ENCODE peak calls at places on chromosomes 1 and 21, in four cellular contexts. One of them, this sample, is unnamed.

GRCh38 chr1:56286956-56287355 is 292.4 kb downstream of the PLPP3 start:
- DNase-seq in substantia nigra: no peak
- DNase-seq in fibroblast of lung: no peak
- DNase-seq in A673: no peak
- DNase-seq in this sample: no peak

GRCh38 chr1:181062800-181063428 is 25.6 kb upstream of the IER5 start:
- DNase-seq in substantia nigra: no peak
- DNase-seq in fibroblast of lung: no peak
- DNase-seq in A673: peak
- DNase-seq in this sample: no peak

GRCh38 chr1:101308001-101308659 is 71.3 kb downstream of the S1PR1 start:
- DNase-seq in substantia nigra: no peak
- DNase-seq in fibroblast of lung: no peak
- DNase-seq in A673: no peak
- DNase-seq in this sample: no peak

GRCh38 chr1:31583082-31583994 is 7.0 kb downstream of the TINAGL1 start:
- DNase-seq in substantia nigra: no peak
- DNase-seq in fibroblast of lung: no peak
- DNase-seq in A673: no peak
- DNase-seq in this sample: no peak

GRCh38 chr1:193311226-193311948 is 125.0 kb upstream of the B3GALT2 start:
- DNase-seq in substantia nigra: no peak
- DNase-seq in fibroblast of lung: no peak
- DNase-seq in A673: no peak
- DNase-seq in this sample: no peak

GRCh38 chr1:172298146-172298545 is 122.3 kb upstream of the C1orf105 start:
- DNase-seq in substantia nigra: no peak
- DNase-seq in fibroblast of lung: peak
- DNase-seq in A673: no peak
- DNase-seq in this sample: no peak

GRCh38 chr1:109909531-109909930 is 1.1 kb upstream of the CSF1 start:
- DNase-seq in substantia nigra: no peak
- DNase-seq in fibroblast of lung: no peak
- DNase-seq in A673: no peak
- DNase-seq in this sample: no peak

GRCh38 chr1:108570128-108570527 is 10.2 kb downstream of the EEIG2 start:
- DNase-seq in substantia nigra: no peak
- DNase-seq in fibroblast of lung: no peak
- DNase-seq in A673: peak
- DNase-seq in this sample: no peak

GRCh38 chr1:245829194-245829593 is 674.4 kb downstream of the KIF26B start:
- DNase-seq in substantia nigra: no peak
- DNase-seq in fibroblast of lung: no peak
- DNase-seq in A673: no peak
- DNase-seq in this sample: no peak

GRCh38 chr21:42580076-42580792 is 66.6 kb downstream of the SLC37A1 start:
- DNase-seq in substantia nigra: no peak
- DNase-seq in fibroblast of lung: no peak
- DNase-seq in A673: no peak
- DNase-seq in this sample: no peak

GRCh38 chr1:225441314-225442119 is 13.7 kb upstream of the LBR start:
- DNase-seq in substantia nigra: no peak
- DNase-seq in fibroblast of lung: no peak
- DNase-seq in A673: no peak
- DNase-seq in this sample: peak

GRCh38 chr1:56545711-56546110 is 33.7 kb downstream of the PLPP3 start:
- DNase-seq in substantia nigra: no peak
- DNase-seq in fibroblast of lung: no peak
- DNase-seq in A673: no peak
- DNase-seq in this sample: no peak

GRCh38 chr1:166944186-166944967 is 31.0 kb downstream of the ILDR2 start:
- DNase-seq in substantia nigra: no peak
- DNase-seq in fibroblast of lung: peak
- DNase-seq in A673: no peak
- DNase-seq in this sample: no peak

GRCh38 chr1:31387612-31388011 is 14.7 kb upstream of the FABP3 start:
- DNase-seq in substantia nigra: no peak
- DNase-seq in fibroblast of lung: no peak
- DNase-seq in A673: no peak
- DNase-seq in this sample: no peak

GRCh38 chr21:14070049-14070893 is 140.5 kb downstream of the LIPI start:
- DNase-seq in substantia nigra: no peak
- DNase-seq in fibroblast of lung: no peak
- DNase-seq in A673: peak
- DNase-seq in this sample: no peak

GRCh38 chr21:46556802-46557201 is 48.1 kb downstream of the S100B start:
- DNase-seq in substantia nigra: no peak
- DNase-seq in fibroblast of lung: no peak
- DNase-seq in A673: no peak
- DNase-seq in this sample: no peak

GRCh38 chr1:103256490-103256889 is 148.2 kb upstream of the COL11A1 start:
- DNase-seq in substantia nigra: no peak
- DNase-seq in fibroblast of lung: peak
- DNase-seq in A673: no peak
- DNase-seq in this sample: no peak

GRCh38 chr1:53396563-53397268 is 62.5 kb upstream of the DMRTB1 start:
- DNase-seq in substantia nigra: no peak
- DNase-seq in fibroblast of lung: no peak
- DNase-seq in A673: no peak
- DNase-seq in this sample: no peak

GRCh38 chr1:37767488-37767887 is 2.6 kb upstream of the EPHA10 start:
- DNase-seq in substantia nigra: no peak
- DNase-seq in fibroblast of lung: no peak
- DNase-seq in A673: no peak
- DNase-seq in this sample: no peak

GRCh38 chr1:212224102-212224501 is 61.1 kb upstream of the PPP2R5A start:
- DNase-seq in substantia nigra: no peak
- DNase-seq in fibroblast of lung: no peak
- DNase-seq in A673: no peak
- DNase-seq in this sample: no peak

GRCh38 chr1:212228076-212228475 is 57.1 kb upstream of the PPP2R5A start:
- DNase-seq in substantia nigra: no peak
- DNase-seq in fibroblast of lung: no peak
- DNase-seq in A673: no peak
- DNase-seq in this sample: no peak

GRCh38 chr1:212226467-212226866 is 58.7 kb upstream of the PPP2R5A start:
- DNase-seq in substantia nigra: no peak
- DNase-seq in fibroblast of lung: no peak
- DNase-seq in A673: no peak
- DNase-seq in this sample: no peak

GRCh38 chr1:212225416-212225815 is 59.8 kb upstream of the PPP2R5A start:
- DNase-seq in substantia nigra: no peak
- DNase-seq in fibroblast of lung: no peak
- DNase-seq in A673: no peak
- DNase-seq in this sample: no peak

GRCh38 chr1:212225871-212226302 is 59.3 kb upstream of the PPP2R5A start:
- DNase-seq in substantia nigra: no peak
- DNase-seq in fibroblast of lung: no peak
- DNase-seq in A673: no peak
- DNase-seq in this sample: no peak
- H3K27ac ChIP-seq in substantia nigra: no peak
- H3K27ac ChIP-seq in fibroblast of lung: no peak
- H3K27ac ChIP-seq in A673: no peak
- H3K27ac ChIP-seq in this sample: no peak

GRCh38 chr1:228158151-228158571 is 7.4 kb upstream of the IBA57 start:
- DNase-seq in substantia nigra: no peak
- DNase-seq in fibroblast of lung: no peak
- DNase-seq in A673: no peak
- DNase-seq in this sample: no peak

GRCh38 chr1:228155596-228156517 is 6.1 kb downstream of the GJC2 start:
- DNase-seq in substantia nigra: no peak
- DNase-seq in fibroblast of lung: no peak
- DNase-seq in A673: no peak
- DNase-seq in this sample: no peak

GRCh38 chr1:228157381-228158126 is 7.8 kb downstream of the GJC2 start:
- DNase-seq in substantia nigra: no peak
- DNase-seq in fibroblast of lung: no peak
- DNase-seq in A673: no peak
- DNase-seq in this sample: no peak

GRCh38 chr1:228156518-228156875 is 6.8 kb downstream of the GJC2 start:
- DNase-seq in substantia nigra: no peak
- DNase-seq in fibroblast of lung: no peak
- DNase-seq in A673: no peak
- DNase-seq in this sample: no peak

DNA sequence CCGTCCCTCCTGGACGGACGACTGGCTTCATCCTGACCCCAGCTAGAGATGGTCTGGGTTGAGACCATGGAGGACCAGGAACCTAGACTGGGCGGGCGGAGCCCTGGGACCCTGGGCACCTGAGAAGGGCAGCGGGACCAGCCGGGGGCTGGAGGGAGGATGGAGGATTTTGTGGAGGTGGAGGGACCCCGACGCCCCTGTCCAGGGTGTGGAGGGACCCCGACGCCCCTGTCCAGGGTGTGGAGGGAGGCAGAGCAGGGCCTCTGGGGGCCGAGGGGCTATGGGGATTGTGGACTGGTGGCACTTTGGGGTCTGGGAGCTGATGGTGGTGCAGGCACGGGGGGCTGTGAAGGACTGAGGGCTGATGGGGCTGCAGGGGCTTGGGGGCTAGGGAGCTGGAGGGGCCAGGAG is 7.2 kb downstream of the GJC2 start:
- DNase-seq in substantia nigra: no peak
- DNase-seq in fibroblast of lung: no peak
- DNase-seq in A673: no peak
- DNase-seq in this sample: no peak
- H3K27ac ChIP-seq in substantia nigra: no peak
- H3K27ac ChIP-seq in fibroblast of lung: no peak
- H3K27ac ChIP-seq in A673: no peak
- H3K27ac ChIP-seq in this sample: no peak

DNA sequence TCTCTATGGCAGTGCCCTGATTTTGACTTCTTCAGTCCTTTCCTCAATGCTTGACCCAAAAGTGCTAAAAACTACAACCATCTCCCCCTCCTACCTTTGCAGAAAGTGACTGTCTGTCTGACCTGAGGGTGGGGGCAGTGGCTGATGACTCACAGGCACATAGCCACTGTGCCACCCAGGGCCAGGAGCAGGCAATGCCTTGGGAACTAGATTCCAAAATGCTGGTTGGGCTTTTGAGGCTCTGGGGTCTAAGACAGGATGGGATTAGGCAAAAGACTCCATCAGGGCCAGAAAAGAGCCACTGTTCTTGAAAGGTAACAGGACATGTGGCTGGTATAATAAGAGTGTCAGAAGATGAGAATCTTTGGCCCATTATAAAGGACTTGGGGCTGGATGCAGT is 129.5 kb upstream of the KIAA0040 start:
- DNase-seq in substantia nigra: no peak
- DNase-seq in fibroblast of lung: no peak
- DNase-seq in A673: no peak
- DNase-seq in this sample: no peak
- H3K27ac ChIP-seq in substantia nigra: no peak
- H3K27ac ChIP-seq in fibroblast of lung: no peak
- H3K27ac ChIP-seq in A673: no peak
- H3K27ac ChIP-seq in this sample: no peak

GRCh38 chr1:163440090-163440489 is 118.3 kb downstream of the NUF2 start:
- DNase-seq in substantia nigra: no peak
- DNase-seq in fibroblast of lung: no peak
- DNase-seq in A673: no peak
- DNase-seq in this sample: peak
- H3K27ac ChIP-seq in substantia nigra: no peak
- H3K27ac ChIP-seq in fibroblast of lung: no peak
- H3K27ac ChIP-seq in A673: no peak
- H3K27ac ChIP-seq in this sample: no peak

GRCh38 chr1:205698921-205699320 is 18.6 kb upstream of the SLC45A3 start:
- DNase-seq in substantia nigra: no peak
- DNase-seq in fibroblast of lung: no peak
- DNase-seq in A673: no peak
- DNase-seq in this sample: no peak

GRCh38 chr1:205699416-205699815 is 19.1 kb upstream of the SLC45A3 start:
- DNase-seq in substantia nigra: no peak
- DNase-seq in fibroblast of lung: no peak
- DNase-seq in A673: no peak
- DNase-seq in this sample: no peak

GRCh38 chr1:205701405-205701804 is 21.1 kb upstream of the SLC45A3 start:
- DNase-seq in substantia nigra: no peak
- DNase-seq in fibroblast of lung: no peak
- DNase-seq in A673: peak
- DNase-seq in this sample: no peak

GRCh38 chr1:205701891-205702290 is 21.6 kb upstream of the SLC45A3 start:
- DNase-seq in substantia nigra: no peak
- DNase-seq in fibroblast of lung: no peak
- DNase-seq in A673: no peak
- DNase-seq in this sample: no peak

DNA sequence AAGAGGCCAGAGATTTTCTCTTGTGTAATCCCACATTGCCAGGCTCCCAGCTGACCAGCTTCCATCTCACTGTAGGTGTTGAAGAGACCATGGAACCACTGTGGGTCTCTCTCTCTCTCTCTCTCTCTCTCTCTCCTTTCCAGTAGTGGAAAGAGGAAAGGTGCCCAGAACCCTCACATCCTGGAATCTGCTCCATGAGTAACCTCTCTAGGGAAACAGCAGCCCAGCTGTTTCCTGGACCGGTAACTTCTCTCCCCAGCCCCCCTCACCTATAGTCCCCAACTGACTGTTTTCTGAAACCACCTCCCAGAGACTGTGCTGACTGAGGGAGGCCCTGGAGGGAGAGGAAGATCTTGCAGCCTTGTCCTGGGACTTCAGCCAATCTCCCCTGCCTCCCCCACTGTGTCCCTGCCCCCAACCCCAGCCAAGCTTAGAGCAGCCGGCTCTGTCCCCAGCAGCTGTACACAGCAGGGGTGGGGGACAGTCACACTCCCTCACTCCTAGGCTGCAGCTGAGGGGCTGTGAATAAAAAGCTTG is 20.6 kb upstream of the SLC45A3 start:
- DNase-seq in substantia nigra: no peak
- DNase-seq in fibroblast of lung: no peak
- DNase-seq in A673: peak
- DNase-seq in this sample: no peak
- H3K27ac ChIP-seq in substantia nigra: peak
- H3K27ac ChIP-seq in fibroblast of lung: no peak
- H3K27ac ChIP-seq in A673: peak
- H3K27ac ChIP-seq in this sample: no peak

DNA sequence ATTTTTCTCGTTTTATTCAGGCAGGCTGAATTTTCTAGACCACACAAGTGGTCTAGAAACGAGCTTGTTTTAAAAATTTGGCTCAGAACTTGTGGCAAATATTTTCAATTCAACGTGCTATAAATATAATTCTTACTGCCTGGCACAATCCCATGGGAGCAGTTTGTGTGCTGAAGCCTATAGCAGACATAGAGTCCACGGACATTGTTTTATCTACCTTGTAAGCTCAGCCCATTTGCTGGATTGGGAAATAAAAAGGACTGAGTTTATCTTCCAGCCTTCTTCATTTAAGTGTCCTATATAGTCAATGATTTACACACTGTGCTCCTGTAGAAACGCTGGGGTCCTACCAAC is 103.4 kb downstream of the ZBTB18 start:
- DNase-seq in substantia nigra: no peak
- DNase-seq in fibroblast of lung: no peak
- DNase-seq in A673: no peak
- DNase-seq in this sample: no peak
- H3K27ac ChIP-seq in substantia nigra: no peak
- H3K27ac ChIP-seq in fibroblast of lung: no peak
- H3K27ac ChIP-seq in A673: no peak
- H3K27ac ChIP-seq in this sample: no peak